ENCODE peak calls at places on chromosomes 11 and 22, in ten cellular contexts. R is ascending aorta; J is tibial artery; Z is cardiac muscle cell; E is PC-3; Y is neural progenitor cell; G is right atrium auricular region; I is CD8-positive, alpha-beta T cell; F is esophagus muscularis mucosa; X is mammary epithelial cell. L is an unnamed sample.
A peak's percentile ranks its signal among the peaks of the same experiment; 100 is the strongest.

GRCh38 chr22:50082961-50083461 is 2.2 kb downstream of the MLC1 start:
- DNase-seq in R (no peak), J (no peak), Z (no peak), E (no peak), Y (no peak), G (no peak), I (no peak), F (no peak), X (peak; percentile 49), L (no peak)

GRCh38 chr11:17353228-17354021 is 1.8 kb downstream of the NCR3LG1 start:
- DNase-seq in R (peak; percentile 16), J (peak; percentile 79), Z (peak; percentile 90), E (peak; percentile 65), Y (peak; percentile 84), G (peak; percentile 77), I (peak; percentile 61), F (no peak), X (peak; percentile 79), L (peak; percentile 64)

GRCh38 chr11:12958984-12959383 is 50.1 kb upstream of the RASSF10 start:
- DNase-seq in R (no peak), J (no peak), Z (no peak), E (no peak), Y (no peak), G (no peak), I (no peak), F (no peak), X (no peak), L (no peak)

GRCh38 chr11:11268119-11268518 is 84.9 kb downstream of the CSNK2A3 start:
- DNase-seq in R (no peak), J (no peak), Z (no peak), E (no peak), Y (no peak), G (no peak), I (no peak), F (no peak), X (no peak), L (no peak)

GRCh38 chr11:63804259-63804658 is 9.0 kb upstream of the SPINDOC start:
- DNase-seq in R (no peak), J (no peak), Z (no peak), E (peak; percentile 98), Y (no peak), G (no peak), I (no peak), F (no peak), X (peak; percentile 68), L (no peak)

GRCh38 chr22:45925811-45926351 is 51.1 kb downstream of the WNT7B start:
- DNase-seq in R (no peak), J (no peak), Z (no peak), E (peak; percentile 21), Y (no peak), G (no peak), I (no peak), F (no peak), X (no peak), L (no peak)

GRCh38 chr11:56513280-56513679 is 22.1 kb upstream of the OR5M8 start:
- DNase-seq in R (no peak), J (no peak), Z (no peak), E (no peak), Y (no peak), G (no peak), I (no peak), F (no peak), X (no peak), L (no peak)

GRCh38 chr22:30286813-30287625 is 2.3 kb downstream of the CASTOR1 start:
- DNase-seq in R (no peak), J (no peak), Z (peak; percentile 64), E (peak; percentile 66), Y (peak; percentile 74), G (no peak), I (peak; percentile 92), F (no peak), X (peak; percentile 38), L (peak; percentile 75)

GRCh38 chr11:111730871-111731591 is 35.2 kb downstream of the PPP2R1B start:
- DNase-seq in R (no peak), J (peak; percentile 84), Z (no peak), E (peak; percentile 89), Y (no peak), G (no peak), I (no peak), F (no peak), X (peak; percentile 44), L (no peak)

GRCh38 chr11:111731839-111732238 is 34.4 kb downstream of the PPP2R1B start:
- DNase-seq in R (no peak), J (peak; percentile 74), Z (no peak), E (no peak), Y (no peak), G (no peak), I (no peak), F (no peak), X (no peak), L (no peak)

GRCh38 chr11:111734383-111735261 is 31.6 kb downstream of the PPP2R1B start:
- DNase-seq in R (no peak), J (no peak), Z (peak; percentile 40), E (no peak), Y (no peak), G (no peak), I (no peak), F (no peak), X (no peak), L (no peak)

GRCh38 chr11:111733655-111734088 is 32.5 kb downstream of the PPP2R1B start:
- DNase-seq in R (no peak), J (peak; percentile 75), Z (peak; percentile 9), E (no peak), Y (peak; percentile 34), G (no peak), I (no peak), F (no peak), X (no peak), L (no peak)

GRCh38 chr11:111733009-111733408 is 33.2 kb downstream of the PPP2R1B start:
- DNase-seq in R (no peak), J (peak; percentile 87), Z (peak; percentile 85), E (no peak), Y (no peak), G (peak; percentile 83), I (no peak), F (no peak), X (peak; percentile 50), L (no peak)
- H3K27ac ChIP-seq in R (peak overlapping the region; percentile 97), J (peak overlapping the region; percentile 93), Z (peak overlapping the region; percentile 22), E (no peak overlapping the region), Y (no peak overlapping the region), G (peak overlapping the region; percentile 91), I (no peak overlapping the region), F (peak overlapping the region; percentile 97), X (no peak overlapping the region), L (peak overlapping the region; percentile 97)

GRCh38 chr11:86499723-86500129 is 125.0 kb downstream of the CCDC81 start:
- DNase-seq in R (no peak), J (no peak), Z (no peak), E (peak; percentile 13), Y (no peak), G (no peak), I (no peak), F (no peak), X (no peak), L (no peak)

GRCh38 chr11:86495341-86495740 is 120.7 kb downstream of the CCDC81 start:
- DNase-seq in R (no peak), J (no peak), Z (no peak), E (no peak), Y (peak; percentile 42), G (no peak), I (no peak), F (no peak), X (no peak), L (no peak)

GRCh38 chr11:86497310-86497709 is 122.6 kb downstream of the CCDC81 start:
- DNase-seq in R (no peak), J (no peak), Z (peak; percentile 56), E (no peak), Y (no peak), G (no peak), I (no peak), F (no peak), X (peak; percentile 82), L (no peak)

GRCh38 chr11:86500500-86501170 is 125.9 kb downstream of the CCDC81 start:
- DNase-seq in R (no peak), J (no peak), Z (no peak), E (no peak), Y (no peak), G (no peak), I (no peak), F (no peak), X (no peak), L (no peak)

DNA sequence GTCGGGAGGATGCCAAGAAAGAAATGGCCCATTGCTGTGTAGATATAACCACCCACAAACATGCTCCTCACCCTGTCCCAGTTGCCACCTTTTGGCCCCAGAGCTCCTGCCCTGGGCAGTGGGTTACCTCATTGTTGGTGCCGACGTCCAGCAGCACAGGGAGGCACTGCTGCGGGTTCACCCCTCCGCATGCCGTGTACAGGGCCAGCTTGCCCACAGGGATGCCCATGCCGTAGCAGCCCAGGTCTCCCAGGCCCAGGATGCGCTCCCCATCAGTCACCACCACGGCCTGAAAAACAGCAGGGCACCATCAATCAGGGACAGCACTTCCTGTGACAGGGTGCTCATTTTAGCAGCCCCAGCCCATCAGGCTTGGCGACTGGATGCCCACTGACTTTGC is 123.1 kb downstream of the CCDC81 start:
- DNase-seq in R (no peak), J (no peak), Z (no peak), E (no peak), Y (no peak), G (no peak), I (no peak), F (no peak), X (no peak), L (no peak)
- H3K27ac ChIP-seq in R (no peak overlapping the region), J (peak overlapping the region; percentile 53), Z (no peak overlapping the region), E (no peak overlapping the region), Y (no peak overlapping the region), G (no peak overlapping the region), I (no peak overlapping the region), F (no peak overlapping the region), X (no peak overlapping the region), L (no peak overlapping the region)

GRCh38 chr11:68925613-68926012 is 21.9 kb downstream of the IGHMBP2 start:
- DNase-seq in R (no peak), J (no peak), Z (no peak), E (no peak), Y (no peak), G (no peak), I (no peak), F (no peak), X (no peak), L (no peak)

GRCh38 chr11:68928481-68928880 is 24.8 kb downstream of the IGHMBP2 start:
- DNase-seq in R (no peak), J (no peak), Z (peak; percentile 71), E (no peak), Y (no peak), G (no peak), I (no peak), F (no peak), X (no peak), L (no peak)

GRCh38 chr11:68928108-68928429 is 24.4 kb downstream of the IGHMBP2 start:
- DNase-seq in R (no peak), J (no peak), Z (no peak), E (no peak), Y (no peak), G (no peak), I (no peak), F (no peak), X (no peak), L (no peak)

GRCh38 chr11:68929135-68929534 is 25.4 kb downstream of the IGHMBP2 start:
- DNase-seq in R (no peak), J (no peak), Z (no peak), E (no peak), Y (no peak), G (no peak), I (no peak), F (no peak), X (no peak), L (no peak)

GRCh38 chr11:68927280-68928107 is 23.8 kb downstream of the IGHMBP2 start:
- DNase-seq in R (no peak), J (no peak), Z (peak; percentile 78), E (no peak), Y (no peak), G (no peak), I (no peak), F (no peak), X (no peak), L (no peak)
- H3K27ac ChIP-seq in R (peak overlapping the region; percentile 36), J (peak overlapping the region; percentile 48), Z (peak overlapping the region; percentile 24), E (no peak overlapping the region), Y (no peak overlapping the region), G (no peak overlapping the region), I (no peak overlapping the region), F (peak overlapping the region; percentile 93), X (no peak overlapping the region), L (no peak overlapping the region)

DNA sequence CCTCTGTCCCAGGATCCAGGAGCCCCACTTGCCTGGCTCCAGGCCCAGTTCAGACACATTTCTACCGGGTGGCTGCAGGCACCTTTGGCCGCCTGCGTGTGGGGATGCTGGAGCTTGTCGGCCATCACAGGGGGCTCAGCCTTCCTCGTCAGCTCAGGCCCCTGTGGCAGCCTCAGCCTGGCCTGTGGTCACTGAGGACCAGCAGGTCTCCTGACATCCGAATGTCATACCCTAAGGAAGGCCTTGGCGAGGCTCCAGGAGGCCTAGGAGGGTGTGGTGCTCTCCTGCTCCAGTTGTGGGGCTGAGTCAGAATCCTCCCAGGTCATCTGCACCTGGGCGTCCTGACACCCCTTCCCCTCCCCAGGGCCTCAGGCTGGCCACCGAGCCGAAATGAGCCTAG is 14.9 kb upstream of the SOX10 start:
- DNase-seq in R (no peak), J (no peak), Z (no peak), E (peak; percentile 60), Y (no peak), G (no peak), I (no peak), F (no peak), X (peak; percentile 84), L (no peak)
- H3K27ac ChIP-seq in R (no peak overlapping the region), J (no peak overlapping the region), Z (no peak overlapping the region), E (peak overlapping the region; percentile 67), Y (no peak overlapping the region), G (no peak overlapping the region), I (no peak overlapping the region), F (peak overlapping the region; percentile 68), X (peak overlapping the region; percentile 62), L (no peak overlapping the region)